ENCODE peak calls at places on chromosomes 2 and 18, in four cellular contexts. C is neuronal stem cell, Z is ELF-1, T is nucleus accumbens. G is an unnamed sample.

GRCh38 chr2:231321021-231321420 is 74.5 kb upstream of the B3GNT7 start:
- DNase-seq in C (no peak), Z (no peak), T (no peak), G (no peak)

GRCh38 chr2:86488561-86489250 is 47.5 kb downstream of the KDM3A start:
- DNase-seq in C (no peak), Z (no peak), T (no peak), G (no peak)

GRCh38 chr2:204089542-204089941 is 153.0 kb downstream of the ICOS start:
- DNase-seq in C (no peak), Z (no peak), T (no peak), G (no peak)

GRCh38 chr2:75495862-75496261 is 64.9 kb downstream of the EVA1A start:
- DNase-seq in C (no peak), Z (no peak), T (no peak), G (no peak)

GRCh38 chr2:1979101-1979500 is 234.8 kb upstream of the PXDN start:
- DNase-seq in C (no peak), Z (no peak), T (no peak), G (no peak)

GRCh38 chr2:120828066-120828465 is 92.4 kb downstream of the GLI2 start:
- DNase-seq in C (no peak), Z (no peak), T (no peak), G (no peak)

GRCh38 chr2:105184420-105184819 is 57.1 kb upstream of the GPR45 start:
- DNase-seq in C (no peak), Z (no peak), T (no peak), G (no peak)

GRCh38 chr18:12031181-12031580 is 49.9 kb downstream of the IMPA2 start:
- DNase-seq in C (no peak), Z (no peak), T (no peak), G (no peak)

GRCh38 chr2:73851274-73851673 is 22.5 kb downstream of the STAMBP start:
- DNase-seq in C (no peak), Z (no peak), T (no peak), G (no peak)

GRCh38 chr18:76426738-76427305 is 68.2 kb downstream of the ZNF516 start:
- DNase-seq in C (peak), Z (peak), T (no peak), G (peak)

GRCh38 chr18:3605562-3606443 is 155.8 kb downstream of the TGIF1 start:
- DNase-seq in C (no peak), Z (no peak), T (no peak), G (no peak)

GRCh38 chr2:40401896-40402295 is 50.0 kb downstream of the SLC8A1 start:
- DNase-seq in C (no peak), Z (no peak), T (no peak), G (no peak)

G was measured in nephron progenitor cell.